ENCODE peak calls at places on chromosomes 1 and 21, in four cellular contexts. One of them, this sample, is unnamed.

GRCh38 chr1:112237983-112238515 is 158.0 kb upstream of the CTTNBP2NL start:
- DNase-seq in cardiac muscle cell: no peak
- DNase-seq in heart right ventricle: no peak
- DNase-seq in heart left ventricle: no peak
- DNase-seq in this sample: no peak

GRCh38 chr1:53259932-53260331 is 21.6 kb upstream of the MAGOH start:
- DNase-seq in cardiac muscle cell: no peak
- DNase-seq in heart right ventricle: no peak
- DNase-seq in heart left ventricle: no peak
- DNase-seq in this sample: no peak

GRCh38 chr21:34936874-34937563 is 112.1 kb downstream of the RUNX1 start:
- DNase-seq in cardiac muscle cell: no peak
- DNase-seq in heart right ventricle: no peak
- DNase-seq in heart left ventricle: no peak
- DNase-seq in this sample: no peak

GRCh38 chr1:19483261-19483660 is 2.1 kb downstream of the CAPZB start:
- DNase-seq in cardiac muscle cell: no peak
- DNase-seq in heart right ventricle: no peak
- DNase-seq in heart left ventricle: no peak
- DNase-seq in this sample: no peak

GRCh38 chr1:182259229-182259872 is 132.2 kb downstream of the GLUL start:
- DNase-seq in cardiac muscle cell: no peak
- DNase-seq in heart right ventricle: peak
- DNase-seq in heart left ventricle: peak
- DNase-seq in this sample: no peak

GRCh38 chr1:238052496-238053266 is 162.0 kb upstream of the ZP4 start:
- DNase-seq in cardiac muscle cell: no peak
- DNase-seq in heart right ventricle: no peak
- DNase-seq in heart left ventricle: no peak
- DNase-seq in this sample: no peak

GRCh38 chr21:16195896-16196443 is 466.2 kb downstream of the USP25 start:
- DNase-seq in cardiac muscle cell: no peak
- DNase-seq in heart right ventricle: no peak
- DNase-seq in heart left ventricle: no peak
- DNase-seq in this sample: no peak

GRCh38 chr1:22388666-22389455 is 62.8 kb upstream of the ZBTB40 start:
- DNase-seq in cardiac muscle cell: no peak
- DNase-seq in heart right ventricle: no peak
- DNase-seq in heart left ventricle: no peak
- DNase-seq in this sample: no peak

GRCh38 chr21:32366191-32366590 is 26.6 kb downstream of the URB1 start:
- DNase-seq in cardiac muscle cell: no peak
- DNase-seq in heart right ventricle: no peak
- DNase-seq in heart left ventricle: no peak
- DNase-seq in this sample: no peak

GRCh38 chr21:41831453-41831831 is 47.7 kb downstream of the PRDM15 start:
- DNase-seq in cardiac muscle cell: no peak
- DNase-seq in heart right ventricle: no peak
- DNase-seq in heart left ventricle: no peak
- DNase-seq in this sample: no peak

GRCh38 chr1:185733818-185734709 is at the start of gene HMCN1:
- DNase-seq in cardiac muscle cell: peak
- DNase-seq in heart right ventricle: peak
- DNase-seq in heart left ventricle: peak
- DNase-seq in this sample: peak

GRCh38 chr1:12620142-12620865 is 2.3 kb upstream of the DHRS3 start:
- DNase-seq in cardiac muscle cell: no peak
- DNase-seq in heart right ventricle: no peak
- DNase-seq in heart left ventricle: no peak
- DNase-seq in this sample: no peak

GRCh38 chr1:160284220-160284781 is 632 bp downstream of the PEX19 start:
- DNase-seq in cardiac muscle cell: peak
- DNase-seq in heart right ventricle: no peak
- DNase-seq in heart left ventricle: no peak
- DNase-seq in this sample: no peak

GRCh38 chr1:193729429-193729828 is 543.0 kb upstream of the B3GALT2 start:
- DNase-seq in cardiac muscle cell: peak
- DNase-seq in heart right ventricle: no peak
- DNase-seq in heart left ventricle: no peak
- DNase-seq in this sample: no peak

GRCh38 chr1:230781596-230781995 is 34.4 kb downstream of the CAPN9 start:
- DNase-seq in cardiac muscle cell: no peak
- DNase-seq in heart right ventricle: no peak
- DNase-seq in heart left ventricle: no peak
- DNase-seq in this sample: no peak

GRCh38 chr1:232302376-232303049 is 327.4 kb downstream of the SIPA1L2 start:
- DNase-seq in cardiac muscle cell: no peak
- DNase-seq in heart right ventricle: no peak
- DNase-seq in heart left ventricle: no peak
- DNase-seq in this sample: no peak

GRCh38 chr1:223233019-223233409 is 90.0 kb upstream of the TLR5 start:
- DNase-seq in cardiac muscle cell: no peak
- DNase-seq in heart right ventricle: no peak
- DNase-seq in heart left ventricle: no peak
- DNase-seq in this sample: no peak

GRCh38 chr1:101290119-101290921 is 53.5 kb downstream of the S1PR1 start:
- DNase-seq in cardiac muscle cell: no peak
- DNase-seq in heart right ventricle: no peak
- DNase-seq in heart left ventricle: no peak
- DNase-seq in this sample: no peak

GRCh38 chr1:86259390-86259789 is 102.8 kb upstream of the COL24A1 start:
- DNase-seq in cardiac muscle cell: no peak
- DNase-seq in heart right ventricle: no peak
- DNase-seq in heart left ventricle: no peak
- DNase-seq in this sample: no peak

GRCh38 chr1:226687476-226687875 is 51.6 kb downstream of the ITPKB start:
- DNase-seq in cardiac muscle cell: no peak
- DNase-seq in heart right ventricle: no peak
- DNase-seq in heart left ventricle: no peak
- DNase-seq in this sample: no peak

GRCh38 chr1:76046149-76046548 is 28.4 kb upstream of the ST6GALNAC3 start:
- DNase-seq in cardiac muscle cell: no peak
- DNase-seq in heart right ventricle: no peak
- DNase-seq in heart left ventricle: no peak
- DNase-seq in this sample: no peak

GRCh38 chr1:193062698-193063463 is 3.5 kb downstream of the RO60 start:
- DNase-seq in cardiac muscle cell: no peak
- DNase-seq in heart right ventricle: no peak
- DNase-seq in heart left ventricle: no peak
- DNase-seq in this sample: no peak

GRCh38 chr1:117657949-117658660 is 52.3 kb downstream of the TENT5C start:
- DNase-seq in cardiac muscle cell: no peak
- DNase-seq in heart right ventricle: no peak
- DNase-seq in heart left ventricle: no peak
- DNase-seq in this sample: no peak
- TF ChIP-seq CTCF in cardiac muscle cell: no peak
- TF ChIP-seq CTCF in heart right ventricle: no peak
- TF ChIP-seq CTCF in heart left ventricle: no peak
- TF ChIP-seq CTCF in this sample: no peak

GRCh38 chr1:24745711-24746582 is 700 bp downstream of the CLIC4 start:
- DNase-seq in cardiac muscle cell: peak
- DNase-seq in heart right ventricle: peak
- DNase-seq in heart left ventricle: peak
- DNase-seq in this sample: peak

GRCh38 chr1:24742090-24742938 is 2.9 kb upstream of the CLIC4 start:
- DNase-seq in cardiac muscle cell: no peak
- DNase-seq in heart right ventricle: no peak
- DNase-seq in heart left ventricle: no peak
- DNase-seq in this sample: no peak

GRCh38 chr1:24748191-24749121 is 3.2 kb downstream of the CLIC4 start:
- DNase-seq in cardiac muscle cell: no peak
- DNase-seq in heart right ventricle: no peak
- DNase-seq in heart left ventricle: no peak
- DNase-seq in this sample: no peak

GRCh38 chr1:24743404-24744211 is 1.6 kb upstream of the CLIC4 start:
- DNase-seq in cardiac muscle cell: no peak
- DNase-seq in heart right ventricle: no peak
- DNase-seq in heart left ventricle: no peak
- DNase-seq in this sample: no peak

DNA sequence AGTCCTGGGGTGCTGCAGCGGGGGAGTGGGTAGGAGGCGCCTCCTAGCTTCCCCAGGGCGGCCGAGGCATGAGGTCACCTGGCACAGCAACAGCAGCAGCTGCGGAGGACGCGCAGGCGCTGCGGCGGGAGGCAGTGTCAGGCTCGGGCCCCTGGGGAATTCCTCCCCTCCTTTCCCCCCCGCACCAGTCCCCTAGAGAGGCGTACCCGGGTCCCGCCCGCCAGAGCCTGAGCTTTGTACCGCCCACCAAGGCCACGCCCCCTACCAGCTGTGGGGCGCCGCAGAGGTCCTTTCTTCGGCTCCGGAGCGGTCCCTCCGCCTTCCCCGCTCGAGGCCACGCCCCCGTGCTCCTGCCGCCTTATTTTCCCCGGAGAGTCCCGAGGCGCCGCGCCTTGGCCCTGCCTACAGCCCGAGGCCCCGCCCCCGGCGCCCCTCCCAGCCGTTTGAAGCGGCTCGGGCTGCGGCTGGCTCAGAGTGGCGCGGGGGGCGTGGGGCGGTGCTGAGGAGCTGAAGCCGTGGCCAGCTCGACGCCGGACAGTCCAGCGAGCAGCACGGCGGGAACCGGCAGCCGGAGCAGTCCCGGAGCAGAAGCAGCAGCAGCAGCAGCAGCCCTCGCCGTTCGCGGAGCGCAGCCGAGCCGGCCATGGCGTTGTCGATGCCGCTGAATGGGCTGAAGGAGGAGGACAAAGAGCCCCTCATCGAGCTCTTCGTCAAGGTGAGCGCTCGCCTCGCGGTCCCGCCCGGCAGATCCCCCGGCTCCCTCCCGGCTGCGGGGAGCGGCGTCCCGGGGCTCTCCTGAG is at the start of gene CLIC4:
- DNase-seq in cardiac muscle cell: peak
- DNase-seq in heart right ventricle: peak
- DNase-seq in heart left ventricle: peak
- DNase-seq in this sample: peak
- TF ChIP-seq CTCF in cardiac muscle cell: peak
- TF ChIP-seq CTCF in heart right ventricle: no peak
- TF ChIP-seq CTCF in heart left ventricle: peak
- TF ChIP-seq CTCF in this sample: no peak

DNA sequence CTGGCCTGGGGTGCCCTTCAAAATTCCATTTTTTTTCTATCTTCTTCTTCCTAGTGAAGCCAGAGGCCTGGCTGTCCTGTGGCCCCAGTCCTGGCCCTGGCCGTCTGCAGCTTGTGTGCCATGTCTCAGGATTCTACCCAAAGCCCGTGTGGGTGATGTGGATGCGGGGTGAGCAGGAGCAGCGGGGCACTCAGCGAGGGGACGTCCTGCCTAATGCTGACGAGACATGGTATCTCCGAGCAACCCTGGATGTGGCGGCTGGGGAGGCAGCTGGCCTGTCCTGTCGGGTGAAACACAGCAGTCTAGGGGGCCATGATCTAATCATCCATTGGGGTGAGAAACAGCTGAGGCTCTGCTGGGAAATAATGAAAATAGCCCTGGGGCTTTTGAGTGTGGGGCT is 2.1 kb downstream of the CD1E start:
- DNase-seq in cardiac muscle cell: no peak
- DNase-seq in heart right ventricle: no peak
- DNase-seq in heart left ventricle: no peak
- DNase-seq in this sample: no peak
- TF ChIP-seq CTCF in cardiac muscle cell: no peak
- TF ChIP-seq CTCF in heart right ventricle: no peak
- TF ChIP-seq CTCF in heart left ventricle: no peak
- TF ChIP-seq CTCF in this sample: no peak

GRCh38 chr1:234912541-234913312 is 215.9 kb downstream of the TOMM20 start:
- DNase-seq in cardiac muscle cell: no peak
- DNase-seq in heart right ventricle: no peak
- DNase-seq in heart left ventricle: no peak
- DNase-seq in this sample: no peak
- TF ChIP-seq CTCF in cardiac muscle cell: no peak
- TF ChIP-seq CTCF in heart right ventricle: no peak
- TF ChIP-seq CTCF in heart left ventricle: peak
- TF ChIP-seq CTCF in this sample: no peak

This sample was measured in glutamatergic neuron.